ENCODE peak calls at places on chromosomes 11 and 22, in eight cellular contexts. C, P, T, F, K, B, L and E are unnamed samples.

GRCh38 chr11:134560066-134560465 is 148.0 kb upstream of the B3GAT1 start:
- DNase-seq in P (peak; percentile 38), L (peak; percentile 42), T (no peak), B (no peak), K (no peak), F (no peak), C (no peak), E (no peak)

GRCh38 chr11:113874096-113874919 is 1.1 kb downstream of the USP28 start:
- DNase-seq in T (no peak), P (no peak), L (no peak), F (no peak), K (peak; percentile 46), B (peak; percentile 20), C (no peak), E (no peak)

GRCh38 chr11:110289472-110289871 is 6.9 kb downstream of the RDX start:
- DNase-seq in P (no peak), K (no peak), L (no peak), C (no peak), F (no peak), B (peak; percentile 46), T (no peak), E (no peak)

GRCh38 chr11:122743949-122744876 is 88.7 kb downstream of the UBASH3B start:
- DNase-seq in C (no peak), L (no peak), F (no peak), K (no peak), T (peak; percentile 92), P (no peak), B (no peak), E (no peak)

GRCh38 chr11:109853156-109853776 is 239.9 kb upstream of the ZC3H12C start:
- DNase-seq in P (no peak), L (no peak), F (peak; percentile 70), B (peak; percentile 91), T (peak; percentile 47), K (peak; percentile 79), C (peak; percentile 20), E (peak; percentile 54)

GRCh38 chr11:122853971-122854446 is 15.7 kb downstream of the CRTAM start:
- DNase-seq in F (peak; percentile 69), T (peak; percentile 74), K (peak; percentile 84), B (peak; percentile 90), P (peak; percentile 61), L (no peak), C (peak; percentile 74), E (peak; percentile 48)

GRCh38 chr11:124069429-124070401 is 28.6 kb upstream of the OR10G7 start:
- DNase-seq in C (peak; percentile 40), B (peak; percentile 65), K (peak; percentile 72), F (peak; percentile 11), L (no peak), P (no peak), T (peak; percentile 72), E (no peak)

GRCh38 chr11:72352859-72353551 is 81.3 kb downstream of the CLPB start:
- DNase-seq in C (peak; percentile 10), F (peak; percentile 63), K (peak; percentile 94), T (no peak), P (no peak), B (peak; percentile 49), L (no peak), E (no peak)

GRCh38 chr11:64802370-64803162 is 448 bp downstream of the MAP4K2 start:
- DNase-seq in F (no peak), T (peak; percentile 78), P (no peak), K (peak; percentile 12), B (no peak), C (no peak), L (no peak), E (no peak)

GRCh38 chr11:95108159-95108611 is 18.5 kb downstream of the ENDOD1 start:
- DNase-seq in P (no peak), B (peak; percentile 90), L (no peak), K (peak; percentile 40), C (no peak), T (no peak), F (no peak), E (peak; percentile 54)

GRCh38 chr11:39192671-39193070 is 2266.8 kb downstream of the LRRC4C start:
- DNase-seq in K (no peak), T (no peak), L (no peak), B (no peak), P (no peak), F (no peak), C (no peak), E (no peak)

GRCh38 chr11:62500066-62501035 is 46.3 kb downstream of the AHNAK start:
- DNase-seq in P (no peak), K (no peak), B (no peak), L (no peak), F (no peak), C (no peak), T (no peak), E (no peak)

GRCh38 chr11:62496676-62497075 is 49.9 kb downstream of the AHNAK start:
- DNase-seq in L (no peak), C (no peak), K (no peak), F (no peak), B (no peak), P (no peak), T (no peak), E (no peak)

GRCh38 chr11:62498492-62499286 is 47.9 kb downstream of the AHNAK start:
- DNase-seq in K (no peak), L (no peak), P (no peak), B (no peak), C (no peak), T (no peak), F (no peak), E (no peak)

GRCh38 chr11:62494246-62494645 is 52.4 kb downstream of the AHNAK start:
- DNase-seq in C (no peak), B (no peak), P (no peak), T (no peak), K (no peak), F (no peak), L (no peak), E (no peak)

DNA sequence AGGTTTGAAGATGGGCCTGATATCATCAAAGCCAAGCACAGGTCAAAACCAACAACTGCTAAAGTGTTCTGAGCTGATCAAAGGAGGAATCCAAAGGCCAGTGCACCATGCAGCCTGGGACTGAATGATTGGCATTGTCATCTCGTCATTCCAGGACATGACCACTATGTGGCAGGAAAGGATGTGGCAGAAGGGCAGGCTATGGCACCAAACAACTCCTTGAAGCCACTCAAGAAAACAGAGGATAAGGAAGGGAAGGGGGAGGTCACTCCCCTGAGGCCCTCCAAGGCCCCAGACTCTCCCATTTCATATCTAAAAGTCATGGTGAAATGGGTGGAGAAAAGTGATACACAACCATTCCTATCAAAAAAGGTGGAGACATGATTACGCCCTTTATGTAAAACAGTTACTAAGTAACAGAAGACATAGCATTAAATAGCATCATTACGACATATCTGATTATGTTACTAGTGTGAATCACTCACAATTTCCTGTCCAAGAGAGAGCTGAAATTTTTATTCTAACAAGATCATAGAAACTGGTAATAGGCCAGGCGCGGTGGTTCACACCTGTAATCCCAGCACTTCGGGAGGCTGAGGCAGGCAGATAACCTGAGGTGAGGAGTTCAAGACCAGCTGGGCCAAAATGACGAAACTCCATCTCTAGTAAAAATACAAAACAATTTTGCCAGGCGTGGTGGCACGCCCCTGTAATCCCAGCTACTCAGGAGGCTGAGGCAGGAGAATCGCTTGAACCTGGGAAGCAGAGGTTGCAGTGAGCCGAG is 49.3 kb downstream of the AHNAK start:
- DNase-seq in T (peak; percentile 26), P (no peak), C (no peak), B (peak; percentile 75), K (peak; percentile 64), L (no peak), F (no peak), E (peak; percentile 50)
- TF ChIP-seq CTCF in T (peak; percentile 36), P (peak; percentile 68), C (peak; percentile 42), B (peak; percentile 18), K (peak; percentile 12), L (peak; percentile 44), F (peak; percentile 32), E (peak; percentile 93)

GRCh38 chr22:38017272-38017920 is 33.0 kb upstream of the SOX10 start:
- DNase-seq in L (no peak), F (peak; percentile 54), C (no peak), B (peak; percentile 66), P (peak; percentile 88), T (no peak), K (peak; percentile 87), E (no peak)
- TF ChIP-seq CTCF in L (no peak), F (no peak), C (no peak), B (no peak), P (no peak), T (no peak), K (no peak), E (no peak)

DNA sequence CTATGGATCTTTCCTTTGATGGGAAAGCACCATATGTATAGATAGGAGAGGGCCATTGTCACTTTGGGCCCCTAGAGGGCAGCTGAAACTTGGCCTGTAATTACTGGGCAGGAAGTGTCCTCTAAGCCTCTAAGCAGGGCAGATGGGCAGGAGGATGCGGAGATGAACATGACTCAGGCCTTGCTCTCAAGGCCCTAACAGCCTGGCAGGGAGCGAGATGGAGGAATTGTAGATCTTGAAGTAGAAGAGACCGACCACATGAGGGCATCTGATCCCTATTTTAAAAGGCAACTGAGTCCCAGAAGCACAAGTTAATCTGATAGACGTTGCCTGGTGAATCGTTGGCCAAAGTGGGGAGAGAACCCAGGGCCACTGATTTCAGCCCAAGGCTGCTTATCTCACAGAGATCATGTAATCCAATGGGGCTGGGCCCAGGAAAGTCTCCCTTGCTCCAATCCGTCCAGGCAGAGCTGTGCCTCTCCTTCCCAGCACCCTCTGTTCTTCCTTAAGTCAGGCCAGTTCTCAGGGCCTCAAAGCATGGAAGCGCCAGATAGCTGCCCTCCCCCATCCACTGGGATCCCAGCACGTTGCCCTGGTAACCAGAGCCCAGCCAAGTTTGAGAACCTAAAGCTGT is 2.5 kb upstream of the SEPTIN3 start:
- DNase-seq in K (peak; percentile 93), F (peak; percentile 78), L (no peak), B (peak; percentile 95), T (peak; percentile 63), C (no peak), P (no peak), E (no peak)
- TF ChIP-seq CTCF in K (peak; percentile 49), F (peak; percentile 47), L (peak; percentile 60), B (peak; percentile 40), T (peak; percentile 67), C (peak; percentile 57), P (peak; percentile 17), E (peak; percentile 34)

GRCh38 chr11:62786318-62787004 is 741 bp upstream of the TMEM179B start:
- DNase-seq in L (peak; percentile 91), P (peak; percentile 92), B (peak; percentile 84), C (peak; percentile 91), K (peak; percentile 94), T (peak; percentile 92), F (peak; percentile 52), E (no peak)

GRCh38 chr11:62791501-62792192 is at the start of gene TMEM223:
- DNase-seq in L (peak; percentile 88), B (peak; percentile 74), F (no peak), C (peak; percentile 73), P (peak; percentile 83), T (peak; percentile 87), K (peak; percentile 95), E (no peak)

GRCh38 chr11:62787005-62787759 is at the start of gene TMEM179B:
- DNase-seq in B (peak; percentile 99), C (peak; percentile 94), F (peak; percentile 89), T (peak; percentile 99), K (peak; percentile 99), P (peak; percentile 99), L (peak; percentile 95), E (peak; percentile 89)

GRCh38 chr11:62789576-62789975 is 2.2 kb downstream of the TMEM223 start:
- DNase-seq in K (no peak), F (no peak), C (no peak), P (no peak), B (no peak), T (no peak), L (no peak), E (no peak)

DNA sequence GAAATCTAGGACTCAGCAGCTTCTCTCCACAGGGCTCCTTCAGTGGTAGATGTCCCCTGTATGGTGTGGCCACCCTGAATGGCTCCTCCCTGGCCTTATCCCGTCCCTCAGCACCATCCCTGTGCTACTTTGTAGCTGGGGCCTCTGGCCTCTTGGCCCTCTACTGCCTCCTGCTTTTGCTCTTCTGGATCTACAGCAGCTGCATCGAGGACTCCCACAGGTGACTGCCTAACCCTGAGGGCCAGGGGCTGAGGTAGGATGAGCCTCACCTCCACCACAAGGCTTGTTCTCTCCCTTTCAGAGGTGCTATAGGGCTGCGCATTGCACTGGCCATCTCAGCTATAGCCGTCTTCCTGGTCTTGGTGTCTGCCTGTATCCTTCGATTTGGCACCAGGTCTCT is 1.8 kb downstream of the TMEM179B start:
- DNase-seq in P (no peak), K (no peak), F (no peak), T (no peak), C (no peak), B (no peak), L (no peak), E (no peak)
- TF ChIP-seq CTCF in P (no peak), K (no peak), F (no peak), T (peak; percentile 25), C (no peak), B (no peak), L (no peak), E (no peak)